ENCODE peak calls at places on chromosome 13, in four cellular contexts. K is right lobe of liver, M is aorta, I is Peyer's patch. Z is an unnamed sample. For H3K4me1, the result is how much of the 10 kb centered on the place peaks cover.

GRCh38 chr13:22893149-22893548 is 287.6 kb upstream of the SGCG start:
- DNase-seq in K (no peak), I (no peak), M (no peak), Z (no peak)

GRCh38 chr13:112172017-112172416 is 105.1 kb downstream of the SOX1 start:
- DNase-seq in K (peak), I (no peak), M (no peak), Z (no peak)

GRCh38 chr13:36837354-36838092 is 18.5 kb downstream of the RFXAP start:
- DNase-seq in K (no peak), I (no peak), M (no peak), Z (no peak)

GRCh38 chr13:112442483-112443090 is 66.4 kb downstream of the SPACA7 start:
- DNase-seq in K (no peak), M (peak), I (no peak), Z (no peak)

GRCh38 chr13:73698859-73699258 is 435.3 kb downstream of the KLF12 start:
- DNase-seq in K (no peak), M (no peak), I (no peak), Z (no peak)

GRCh38 chr13:59166174-59166573 is 997.6 kb downstream of the DIAPH3 start:
- DNase-seq in I (no peak), M (no peak), K (no peak), Z (no peak)

GRCh38 chr13:102295316-102296048 is 106.4 kb downstream of the FGF14 start:
- DNase-seq in K (no peak), I (no peak), M (no peak), Z (no peak)

GRCh38 chr13:73708393-73708985 is 425.7 kb downstream of the KLF12 start:
- DNase-seq in I (no peak), M (no peak), K (no peak), Z (peak)

GRCh38 chr13:76868451-76868850 is 17.8 kb downstream of the KCTD12 start:
- DNase-seq in K (no peak), M (no peak), I (no peak), Z (no peak)

GRCh38 chr13:34039678-34040077 is 221.7 kb downstream of the RFC3 start:
- DNase-seq in M (no peak), I (no peak), K (no peak), Z (no peak)

GRCh38 chr13:110546389-110546788 is 15.1 kb downstream of the RAB20 start:
- DNase-seq in M (peak), K (no peak), I (peak), Z (no peak)
- H3K27ac ChIP-seq in M (no peak), K (no peak), I (no peak), Z (no peak)

GRCh38 chr13:99383511-99383921 is 76.3 kb upstream of the GPR183 start:
- DNase-seq in I (no peak), M (no peak), K (no peak), Z (no peak)
- H3K4me1 ChIP-seq in I (under half), M (under half), K (under half), Z (half or more)

GRCh38 chr13:30622551-30622950 is 4.8 kb downstream of the USPL1 start:
- DNase-seq in I (no peak), K (no peak), M (no peak), Z (no peak)

GRCh38 chr13:30618938-30619289 is 1.2 kb downstream of the USPL1 start:
- DNase-seq in M (no peak), K (no peak), I (no peak), Z (no peak)

GRCh38 chr13:30618186-30618937 is 642 bp downstream of the USPL1 start:
- DNase-seq in K (peak), M (no peak), I (no peak), Z (no peak)

GRCh38 chr13:30619731-30620130 is 2.0 kb downstream of the USPL1 start:
- DNase-seq in M (no peak), I (no peak), K (peak), Z (no peak)

DNA sequence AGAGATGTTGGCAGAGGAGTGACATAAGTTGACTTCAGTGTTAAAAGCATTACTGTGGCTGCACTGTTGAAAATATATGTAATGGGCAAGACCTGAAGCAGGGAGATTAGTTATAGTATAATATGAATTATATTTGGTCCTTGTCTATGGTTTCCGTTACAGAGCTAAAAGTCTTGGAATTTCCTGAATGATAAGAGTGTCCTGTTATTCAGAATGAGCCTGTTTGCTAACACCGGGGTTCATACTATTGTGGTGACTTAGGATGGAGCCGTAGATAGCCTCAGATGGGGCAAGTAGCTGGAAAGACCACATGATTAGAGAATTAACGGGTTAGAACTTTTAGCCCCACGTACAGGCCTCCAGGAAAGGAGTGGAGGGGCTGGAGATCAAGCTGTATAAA is 5.7 kb downstream of the USPL1 start:
- DNase-seq in I (no peak), M (no peak), K (no peak), Z (no peak)
- H3K27ac ChIP-seq in I (no peak), M (no peak), K (no peak), Z (no peak)

GRCh38 chr13:50422181-50423148 is 407.2 kb downstream of the KCNRG start:
- DNase-seq in I (no peak), M (no peak), K (no peak), Z (peak)
- H3K4me1 ChIP-seq in I (under half), M (under half), K (under half), Z (under half)

GRCh38 chr13:89514534-89515312 is 1832.8 kb upstream of the MIR17HG start:
- DNase-seq in M (no peak), I (no peak), K (no peak), Z (no peak)
- H3K27ac ChIP-seq in M (no peak), I (no peak), K (peak), Z (no peak)

GRCh38 chr13:27635256-27635655 is 13.6 kb downstream of the POLR1D start:
- DNase-seq in M (no peak), K (no peak), I (no peak), Z (no peak)

GRCh38 chr13:27636624-27637288 is 15.1 kb downstream of the POLR1D start:
- DNase-seq in K (no peak), I (no peak), M (no peak), Z (no peak)

GRCh38 chr13:27638521-27638920 is 16.8 kb downstream of the POLR1D start:
- DNase-seq in M (no peak), K (no peak), I (no peak), Z (no peak)

GRCh38 chr13:27639186-27639585 is 17.5 kb downstream of the POLR1D start:
- DNase-seq in I (no peak), M (no peak), K (no peak), Z (no peak)

DNA sequence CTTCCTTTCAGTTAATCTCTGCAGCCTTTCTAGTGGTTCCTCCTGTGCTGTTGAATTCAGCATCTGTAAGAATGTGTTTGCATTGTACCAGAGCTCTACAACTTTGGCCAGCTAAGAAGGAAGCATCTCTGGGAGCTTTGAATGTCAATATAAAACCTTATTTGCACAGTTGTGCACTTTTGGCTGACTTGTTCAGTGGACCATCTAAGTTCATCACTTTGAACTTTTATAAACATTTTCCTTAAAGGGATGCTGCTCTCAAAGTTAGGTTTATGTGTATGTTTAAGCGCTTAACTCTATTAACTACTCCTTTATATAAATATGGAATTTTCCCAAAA is 15.6 kb downstream of the POLR1D start:
- DNase-seq in I (no peak), M (no peak), K (no peak), Z (no peak)
- H3K4me1 ChIP-seq in I (under half), M (under half), K (under half), Z (under half)

GRCh38 chr13:80134360-80134759 is 206.6 kb downstream of the SPRY2 start:
- DNase-seq in I (no peak), K (no peak), M (no peak), Z (no peak)
- H3K27ac ChIP-seq in I (no peak), K (no peak), M (peak), Z (no peak)

GRCh38 chr13:98478134-98479129 is 98.5 kb downstream of the STK24 start:
- DNase-seq in K (no peak), M (no peak), I (no peak), Z (no peak)
- H3K4me1 ChIP-seq in K (under half), M (under half), I (under half), Z (half or more)

GRCh38 chr13:100088282-100088647 is 628 bp upstream of the PCCA start:
- DNase-seq in K (no peak), M (no peak), I (no peak), Z (no peak)
- H3K27ac ChIP-seq in K (peak), M (no peak), I (no peak), Z (no peak)

Z was measured in CD4-positive, alpha-beta memory T cell.